ENCODE peak calls at places on chromosomes 2 and 18, in eight cellular contexts. D is SK-N-MC; A is NCI-H187; P is amniotic stem cell; W is K562; B is stimulated activated CD8-positive, alpha-beta memory T cell treated with anti-CD3 and anti-CD28 coated beads, Interleukin-2, amount 100 ng/mL, for 1 hour; L is stimulated activated CD4-positive, alpha-beta T cell treated with anti-CD3 and anti-CD28 coated beads, Interleukin-2, amount 100 ng/mL, for 48 hours; Z is activated CD4-positive, CD25-positive, alpha-beta regulatory T cell treated with anti-CD3 and anti-CD28 coated beads, Interleukin-2, amount 50 U/mL, for 72 hours. M is an unnamed sample.

GRCh38 chr2:111162718-111163331 is 42.1 kb downstream of the BCL2L11 start:
- DNase-seq in D (no peak), A (no peak), P (no peak), W (peak), B (no peak), L (no peak), Z (no peak), M (peak)

GRCh38 chr2:20612835-20613341 is 38.0 kb downstream of the HS1BP3 start:
- DNase-seq in D (no peak), A (no peak), P (no peak), W (no peak), B (no peak), L (no peak), Z (no peak), M (no peak)

GRCh38 chr2:144512421-144513272 is 7.3 kb downstream of the ZEB2 start:
- DNase-seq in D (no peak), A (no peak), P (no peak), W (peak), B (no peak), L (no peak), Z (no peak), M (no peak)

GRCh38 chr2:234427081-234428058 is 69.5 kb downstream of the ARL4C start:
- DNase-seq in D (peak), A (no peak), P (peak), W (no peak), B (no peak), L (no peak), Z (no peak), M (no peak)

GRCh38 chr18:56575819-56576663 is 62.4 kb downstream of the TXNL1 start:
- DNase-seq in D (peak), A (no peak), P (peak), W (peak), B (no peak), L (no peak), Z (no peak), M (peak)

GRCh38 chr18:48957136-48957535 is 6.4 kb upstream of the SMAD7 start:
- DNase-seq in D (no peak), A (no peak), P (no peak), W (no peak), B (no peak), L (no peak), Z (no peak), M (no peak)

GRCh38 chr2:147937744-147938349 is 82.7 kb downstream of the ORC4 start:
- DNase-seq in D (no peak), A (no peak), P (no peak), W (peak), B (no peak), L (no peak), Z (no peak), M (no peak)

GRCh38 chr2:11498543-11499034 is 32.6 kb upstream of the E2F6 start:
- DNase-seq in D (no peak), A (no peak), P (no peak), W (no peak), B (no peak), L (no peak), Z (no peak), M (no peak)

GRCh38 chr2:221060335-221060734 is 511.8 kb downstream of the EPHA4 start:
- DNase-seq in D (no peak), A (no peak), P (peak), W (no peak), B (no peak), L (no peak), Z (no peak), M (no peak)

GRCh38 chr18:58960946-58961722 is 96.5 kb downstream of the ZNF532 start:
- DNase-seq in D (no peak), A (no peak), P (no peak), W (no peak), B (no peak), L (no peak), Z (no peak), M (no peak)

GRCh38 chr2:216507220-216508143 is 8.8 kb downstream of the RPL37A start:
- DNase-seq in D (no peak), A (no peak), P (no peak), W (no peak), B (no peak), L (no peak), Z (no peak), M (no peak)

GRCh38 chr18:832085-832681 is 20.1 kb upstream of the YES1 start:
- DNase-seq in D (no peak), A (no peak), P (no peak), W (peak), B (no peak), L (no peak), Z (no peak), M (peak)

GRCh38 chr18:80253871-80254492 is 6.7 kb upstream of the PARD6G start:
- DNase-seq in D (no peak), A (no peak), P (no peak), W (peak), B (no peak), L (no peak), Z (peak), M (no peak)

GRCh38 chr18:710418-711300 is 1.8 kb downstream of the ENOSF1 start:
- DNase-seq in D (no peak), A (no peak), P (no peak), W (peak), B (no peak), L (no peak), Z (no peak), M (no peak)

GRCh38 chr2:164363646-164364045 is 257.6 kb downstream of the GRB14 start:
- DNase-seq in D (no peak), A (no peak), P (no peak), W (no peak), B (no peak), L (no peak), Z (no peak), M (no peak)

GRCh38 chr2:106551466-106552130 is 64.4 kb downstream of the CD8B2 start:
- DNase-seq in D (no peak), A (no peak), P (no peak), W (no peak), B (no peak), L (no peak), Z (no peak), M (no peak)

GRCh38 chr18:44744206-44745180 is 63.8 kb downstream of the SETBP1 start:
- DNase-seq in D (no peak), A (no peak), P (no peak), W (no peak), B (no peak), L (no peak), Z (no peak), M (no peak)

GRCh38 chr2:137828624-137829023 is 135.6 kb upstream of the HNMT start:
- DNase-seq in D (no peak), A (no peak), P (no peak), W (peak), B (no peak), L (no peak), Z (no peak), M (no peak)

GRCh38 chr2:65025453-65026128 is 30.6 kb upstream of the CEP68 start:
- DNase-seq in D (no peak), A (no peak), P (no peak), W (no peak), B (no peak), L (no peak), Z (no peak), M (no peak)

GRCh38 chr2:237310515-237311114 is 103.3 kb downstream of the COL6A3 start:
- DNase-seq in D (no peak), A (no peak), P (no peak), W (no peak), B (no peak), L (no peak), Z (no peak), M (no peak)

GRCh38 chr2:65214843-65215242 is 12.8 kb upstream of the ACTR2 start:
- DNase-seq in D (no peak), A (no peak), P (no peak), W (no peak), B (no peak), L (no peak), Z (no peak), M (no peak)

GRCh38 chr2:117980783-117981676 is 32.8 kb downstream of the CCDC93 start:
- DNase-seq in D (peak), A (no peak), P (peak), W (no peak), B (no peak), L (no peak), Z (no peak), M (no peak)

GRCh38 chr2:144523606-144524131 is 3.8 kb upstream of the ZEB2 start:
- DNase-seq in D (no peak), A (no peak), P (no peak), W (no peak), B (no peak), L (no peak), Z (no peak), M (no peak)

GRCh38 chr2:66803651-66804050 is 368.7 kb downstream of the MEIS1 start:
- DNase-seq in D (no peak), A (no peak), P (no peak), W (no peak), B (no peak), L (no peak), Z (no peak), M (no peak)

GRCh38 chr2:81093031-81093430 is 788.5 kb upstream of the LRRTM1 start:
- DNase-seq in D (no peak), A (no peak), P (no peak), W (no peak), B (no peak), L (no peak), Z (no peak), M (no peak)

GRCh38 chr2:232545511-232546375 is 4.6 kb downstream of the TIGD1 start:
- DNase-seq in D (no peak), A (no peak), P (no peak), W (no peak), B (no peak), L (no peak), Z (no peak), M (no peak)

GRCh38 chr2:219526320-219527075 is 12.2 kb downstream of the ASIC4 start:
- DNase-seq in D (no peak), A (no peak), P (no peak), W (peak), B (no peak), L (no peak), Z (no peak), M (no peak)

GRCh38 chr2:164903214-164903613 is 52.1 kb downstream of the SLC38A11 start:
- DNase-seq in D (no peak), A (no peak), P (no peak), W (no peak), B (no peak), L (no peak), Z (no peak), M (no peak)

GRCh38 chr2:217794133-217794986 is 208.4 kb downstream of the TNS1 start:
- DNase-seq in D (no peak), A (no peak), P (no peak), W (peak), B (no peak), L (no peak), Z (no peak), M (no peak)

GRCh38 chr18:10417679-10418078 is 36.8 kb upstream of the APCDD1 start:
- DNase-seq in D (no peak), A (no peak), P (no peak), W (no peak), B (no peak), L (no peak), Z (no peak), M (no peak)

GRCh38 chr18:62245699-62246098 is 58.6 kb downstream of the RELCH start:
- DNase-seq in D (no peak), A (no peak), P (no peak), W (no peak), B (no peak), L (no peak), Z (no peak), M (no peak)

GRCh38 chr2:203802277-203803045 is 65.1 kb upstream of the CTLA4 start:
- DNase-seq in D (no peak), A (no peak), P (no peak), W (no peak), B (no peak), L (peak), Z (peak), M (no peak)

GRCh38 chr2:212052412-212053159 is 486.0 kb downstream of the ERBB4 start:
- DNase-seq in D (no peak), A (no peak), P (no peak), W (no peak), B (no peak), L (no peak), Z (no peak), M (no peak)

GRCh38 chr2:58788402-58788801 is 547.3 kb upstream of the FANCL start:
- DNase-seq in D (no peak), A (no peak), P (no peak), W (no peak), B (no peak), L (no peak), Z (no peak), M (no peak)

GRCh38 chr2:69946351-69947077 is 14.9 kb downstream of the ASPRV1 start:
- DNase-seq in D (no peak), A (no peak), P (no peak), W (peak), B (peak), L (peak), Z (no peak), M (no peak)